ENCODE peak calls at places on chromosomes 16 and 17, in six cellular contexts. Z is breast epithelium; Y is body of pancreas; K is CD8-positive, alpha-beta memory T cell; G is substantia nigra; P is stomach. S is an unnamed sample.

GRCh38 chr17:55446581-55447205 is 25.1 kb upstream of the MMD start:
- DNase-seq in Z (no peak), Y (no peak), K (no peak), G (no peak), P (no peak), S (no peak)

GRCh38 chr17:82930043-82930923 is 90.5 kb upstream of the ZNF750 start:
- DNase-seq in Z (no peak), Y (peak; percentile 7), K (no peak), G (no peak), P (no peak), S (no peak)

GRCh38 chr16:86975445-86975844 is 341.7 kb downstream of the C16orf95 start:
- DNase-seq in Z (peak; percentile 55), Y (no peak), K (no peak), G (no peak), P (no peak), S (no peak)

GRCh38 chr17:81608605-81609004 is 28.3 kb downstream of the NPLOC4 start:
- DNase-seq in Z (no peak), Y (no peak), K (no peak), G (no peak), P (no peak), S (no peak)

GRCh38 chr17:32757963-32758362 is 119.0 kb downstream of the MYO1D start:
- DNase-seq in Z (no peak), Y (no peak), K (no peak), G (no peak), P (no peak), S (no peak)

GRCh38 chr16:27325736-27326135 is 12.0 kb downstream of the IL4R start:
- DNase-seq in Z (no peak), Y (no peak), K (no peak), G (no peak), P (no peak), S (no peak)

GRCh38 chr17:17495448-17496188 is 577 bp downstream of the RASD1 start:
- DNase-seq in Z (no peak), Y (no peak), K (no peak), G (no peak), P (no peak), S (peak; percentile 64)

GRCh38 chr17:82003411-82004381 is 19.0 kb downstream of the CENPX start:
- DNase-seq in Z (peak; percentile 86), Y (no peak), K (no peak), G (no peak), P (no peak), S (no peak)

GRCh38 chr17:41614098-41614497 is 1.5 kb upstream of the KRT16 start:
- DNase-seq in Z (no peak), Y (no peak), K (no peak), G (no peak), P (no peak), S (no peak)

GRCh38 chr17:69967910-69968411 is 107.1 kb upstream of the KCNJ16 start:
- DNase-seq in Z (no peak), Y (no peak), K (no peak), G (no peak), P (no peak), S (no peak)

GRCh38 chr17:76532072-76532651 is 5.3 kb downstream of the CYGB start:
- DNase-seq in Z (no peak), Y (no peak), K (no peak), G (no peak), P (no peak), S (no peak)

GRCh38 chr17:79993390-79994221 is 42.1 kb downstream of the TBC1D16 start:
- DNase-seq in Z (peak; percentile 85), Y (peak; percentile 68), K (no peak), G (no peak), P (peak; percentile 80), S (peak; percentile 88)

GRCh38 chr16:79050063-79050462 is 550.5 kb downstream of the MAF start:
- DNase-seq in Z (no peak), Y (no peak), K (no peak), G (no peak), P (no peak), S (no peak)

GRCh38 chr16:57690782-57691471 is 3.7 kb upstream of the DRC7 start:
- DNase-seq in Z (no peak), Y (no peak), K (no peak), G (no peak), P (no peak), S (no peak)

GRCh38 chr17:9668532-9668931 is 23.2 kb downstream of the USP43 start:
- DNase-seq in Z (no peak), Y (no peak), K (no peak), G (no peak), P (no peak), S (no peak)

GRCh38 chr17:48799069-48799710 is 17.8 kb downstream of the TTLL6 start:
- DNase-seq in Z (no peak), Y (no peak), K (no peak), G (no peak), P (no peak), S (peak; percentile 77)

GRCh38 chr16:8374586-8374985 is 215.7 kb downstream of the TMEM114 start:
- DNase-seq in Z (no peak), Y (no peak), K (no peak), G (no peak), P (no peak), S (no peak)

GRCh38 chr17:77867976-77868713 is 90.4 kb upstream of the TNRC6C start:
- DNase-seq in Z (no peak), Y (no peak), K (no peak), G (no peak), P (no peak), S (no peak)

GRCh38 chr16:35249051-35249450 is 1789.6 kb downstream of the TP53TG3F start:
- DNase-seq in Z (no peak), Y (no peak), K (no peak), G (no peak), P (no peak), S (no peak)

GRCh38 chr16:3859875-3860274 is 20.6 kb downstream of the CREBBP start:
- DNase-seq in Z (no peak), Y (no peak), K (no peak), G (no peak), P (no peak), S (no peak)

GRCh38 chr17:66313995-66314659 is 11.7 kb downstream of the PRKCA start:
- DNase-seq in Z (no peak), Y (no peak), K (no peak), G (no peak), P (no peak), S (no peak)

GRCh38 chr17:65183736-65184135 is 46.6 kb downstream of the RGS9 start:
- DNase-seq in Z (peak; percentile 65), Y (no peak), K (no peak), G (no peak), P (no peak), S (no peak)

GRCh38 chr16:66058181-66058580 is 308.3 kb upstream of the CDH5 start:
- DNase-seq in Z (no peak), Y (no peak), K (no peak), G (no peak), P (no peak), S (no peak)

GRCh38 chr17:2024572-2025219 is 438 bp downstream of the RTN4RL1 start:
- DNase-seq in Z (no peak), Y (no peak), K (no peak), G (no peak), P (no peak), S (no peak)

GRCh38 chr17:7579839-7580630 is 597 bp downstream of the CD68 start:
- DNase-seq in Z (no peak), Y (no peak), K (no peak), G (no peak), P (no peak), S (no peak)

GRCh38 chr17:7583253-7584109 is at the start of gene MPDU1:
- DNase-seq in Z (peak; percentile 96), Y (peak; percentile 96), K (peak; percentile 90), G (peak; percentile 94), P (peak; percentile 96), S (peak; percentile 89)

GRCh38 chr17:7579001-7579838 is at the start of gene CD68:
- DNase-seq in Z (peak; percentile 77), Y (peak; percentile 53), K (no peak), G (peak; percentile 46), P (peak; percentile 71), S (peak; percentile 84)

GRCh38 chr17:7582401-7583252 is 1.0 kb upstream of the MPDU1 start:
- DNase-seq in Z (no peak), Y (peak; percentile 36), K (no peak), G (no peak), P (no peak), S (no peak)

DNA sequence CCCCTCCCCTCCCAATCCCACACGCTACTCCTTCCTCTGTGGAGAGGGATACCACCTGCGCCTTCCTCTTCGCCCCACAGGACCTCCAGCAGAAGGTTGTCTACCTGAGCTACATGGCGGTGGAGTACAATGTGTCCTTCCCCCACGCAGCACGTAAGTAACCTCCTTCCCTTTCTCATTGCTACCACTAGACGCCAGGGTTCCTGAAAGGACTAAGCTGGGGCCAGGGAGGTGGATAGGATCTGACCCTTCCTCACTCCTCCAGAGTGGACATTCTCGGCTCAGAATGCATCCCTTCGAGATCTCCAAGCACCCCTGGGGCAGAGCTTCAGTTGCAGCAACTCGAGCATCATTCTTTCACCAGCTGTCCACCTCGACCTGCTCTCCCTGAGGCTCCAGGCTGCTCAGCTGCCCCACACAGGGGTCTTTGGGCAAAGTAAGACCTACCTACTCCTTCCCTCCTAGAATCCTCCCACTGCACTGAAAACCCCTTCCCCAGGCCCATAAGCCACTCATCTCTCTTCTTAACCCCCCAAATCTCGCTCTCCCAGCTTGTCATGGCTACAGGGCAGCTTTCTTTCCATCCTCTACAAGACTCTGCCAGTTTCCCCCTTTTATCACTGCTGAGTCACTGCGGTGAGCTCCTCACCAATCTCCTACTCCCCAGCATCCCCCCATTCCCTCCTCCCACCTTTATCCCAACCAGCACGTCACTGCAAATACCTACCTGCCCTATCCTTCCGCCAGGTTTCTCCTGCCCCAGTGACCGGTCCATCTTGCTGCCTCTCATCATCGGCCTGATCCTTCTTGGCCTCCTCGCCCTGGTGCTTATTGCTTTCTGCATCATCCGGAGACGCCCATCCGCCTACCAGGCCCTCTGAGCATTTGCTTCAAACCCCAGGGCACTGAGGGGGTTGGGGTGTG is 1.5 kb downstream of the CD68 start:
- DNase-seq in Z (no peak), Y (no peak), K (no peak), G (no peak), P (no peak), S (no peak)
- H3K27ac ChIP-seq in Z (peak overlapping the region; percentile 87), Y (peak overlapping the region; percentile 84), K (peak overlapping the region; percentile 53), G (peak overlapping the region; percentile 40), P (peak overlapping the region; percentile 89), S (peak overlapping the region; percentile 93)

DNA sequence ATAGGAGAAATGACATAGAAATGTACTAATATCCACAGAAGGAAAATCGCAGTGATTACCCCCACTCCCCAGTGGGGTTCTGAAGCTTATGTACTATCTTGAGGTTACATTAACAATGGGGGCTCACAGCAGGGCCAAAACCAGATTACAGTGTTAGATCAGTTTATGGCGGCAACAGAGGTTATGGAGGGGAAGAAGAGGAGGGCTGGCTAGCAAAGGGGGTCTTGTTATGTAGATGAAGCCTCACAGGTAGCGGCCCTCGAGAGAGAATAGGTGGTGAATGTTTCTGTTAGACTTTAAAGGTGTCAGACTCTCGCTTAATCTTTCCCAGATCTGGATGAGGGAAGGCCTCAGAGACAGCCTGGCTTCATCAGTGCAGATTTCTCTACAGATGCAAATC is 22.2 kb downstream of the RNF112 start:
- DNase-seq in Z (no peak), Y (no peak), K (no peak), G (no peak), P (no peak), S (no peak)
- H3K27ac ChIP-seq in Z (no peak overlapping the region), Y (no peak overlapping the region), K (no peak overlapping the region), G (no peak overlapping the region), P (no peak overlapping the region), S (no peak overlapping the region)

GRCh38 chr17:38967290-38967738 is at the start of gene FBXO47:
- DNase-seq in Z (peak; percentile 86), Y (peak; percentile 93), K (peak; percentile 68), G (peak; percentile 68), P (peak; percentile 89), S (peak; percentile 79)
- H3K27ac ChIP-seq in Z (peak within 1 kb of the TSS; percentile 68), Y (peak within 1 kb of the TSS; percentile 41), K (no peak within 1 kb of the TSS), G (peak within 1 kb of the TSS; percentile 66), P (peak within 1 kb of the TSS; percentile 9), S (peak within 1 kb of the TSS; percentile 47)

GRCh38 chr16:53511084-53511402 is 8.0 kb upstream of the AKTIP start:
- DNase-seq in Z (no peak), Y (no peak), K (no peak), G (no peak), P (no peak), S (no peak)
- H3K27ac ChIP-seq in Z (peak overlapping the region; percentile 71), Y (peak overlapping the region; percentile 79), K (no peak overlapping the region), G (no peak overlapping the region), P (no peak overlapping the region), S (no peak overlapping the region)

S was measured in Peyer's patch.